ENCODE peak calls at places on chromosome 1, in eight cellular contexts. One of them, this sample, is unnamed. For H3K36me3, the result is how much of the 10 kb centered on the place peaks cover.

GRCh38 chr1:59742526-59742925 is 72.2 kb upstream of the HOOK1 start:
- DNase-seq in psoas muscle: no peak
- DNase-seq in fibroblast of lung: no peak
- DNase-seq in left lung: no peak
- DNase-seq in endothelial cell of umbilical vein: no peak
- DNase-seq in HepG2: no peak
- DNase-seq in stomach: no peak
- DNase-seq in esophagus squamous epithelium: no peak
- DNase-seq in this sample: no peak

GRCh38 chr1:85581138-85581801 is 709 bp downstream of the CCN1 start:
- DNase-seq in psoas muscle: peak
- DNase-seq in fibroblast of lung: peak
- DNase-seq in left lung: peak
- DNase-seq in endothelial cell of umbilical vein: peak
- DNase-seq in HepG2: peak
- DNase-seq in stomach: peak
- DNase-seq in esophagus squamous epithelium: no peak
- DNase-seq in this sample: peak

GRCh38 chr1:7432896-7433380 is 338.2 kb upstream of the VAMP3 start:
- DNase-seq in psoas muscle: no peak
- DNase-seq in fibroblast of lung: no peak
- DNase-seq in left lung: peak
- DNase-seq in endothelial cell of umbilical vein: no peak
- DNase-seq in HepG2: no peak
- DNase-seq in stomach: no peak
- DNase-seq in esophagus squamous epithelium: no peak
- DNase-seq in this sample: no peak

GRCh38 chr1:58722414-58722813 is 22.6 kb upstream of the MYSM1 start:
- DNase-seq in psoas muscle: no peak
- DNase-seq in fibroblast of lung: peak
- DNase-seq in left lung: no peak
- DNase-seq in endothelial cell of umbilical vein: no peak
- DNase-seq in HepG2: no peak
- DNase-seq in stomach: no peak
- DNase-seq in esophagus squamous epithelium: no peak
- DNase-seq in this sample: no peak

GRCh38 chr1:25692560-25692959 is 76.0 kb downstream of the MAN1C1 start:
- DNase-seq in psoas muscle: no peak
- DNase-seq in fibroblast of lung: no peak
- DNase-seq in left lung: no peak
- DNase-seq in endothelial cell of umbilical vein: no peak
- DNase-seq in HepG2: no peak
- DNase-seq in stomach: no peak
- DNase-seq in esophagus squamous epithelium: no peak
- DNase-seq in this sample: no peak

GRCh38 chr1:63124666-63125191 is 197.6 kb upstream of the FOXD3 start:
- DNase-seq in psoas muscle: no peak
- DNase-seq in fibroblast of lung: peak
- DNase-seq in left lung: no peak
- DNase-seq in endothelial cell of umbilical vein: peak
- DNase-seq in HepG2: peak
- DNase-seq in stomach: no peak
- DNase-seq in esophagus squamous epithelium: no peak
- DNase-seq in this sample: no peak

GRCh38 chr1:116986531-116987255 is 14.9 kb upstream of the CD101 start:
- DNase-seq in psoas muscle: no peak
- DNase-seq in fibroblast of lung: no peak
- DNase-seq in left lung: peak
- DNase-seq in endothelial cell of umbilical vein: no peak
- DNase-seq in HepG2: no peak
- DNase-seq in stomach: no peak
- DNase-seq in esophagus squamous epithelium: no peak
- DNase-seq in this sample: no peak

GRCh38 chr1:31335007-31335406 is 37.9 kb downstream of the FABP3 start:
- DNase-seq in psoas muscle: no peak
- DNase-seq in fibroblast of lung: peak
- DNase-seq in left lung: no peak
- DNase-seq in endothelial cell of umbilical vein: peak
- DNase-seq in HepG2: peak
- DNase-seq in stomach: no peak
- DNase-seq in esophagus squamous epithelium: no peak
- DNase-seq in this sample: no peak

GRCh38 chr1:183273300-183273699 is 87.2 kb downstream of the LAMC2 start:
- DNase-seq in psoas muscle: no peak
- DNase-seq in fibroblast of lung: peak
- DNase-seq in left lung: no peak
- DNase-seq in endothelial cell of umbilical vein: no peak
- DNase-seq in HepG2: no peak
- DNase-seq in stomach: no peak
- DNase-seq in esophagus squamous epithelium: no peak
- DNase-seq in this sample: no peak

GRCh38 chr1:226702957-226703831 is 35.9 kb downstream of the ITPKB start:
- DNase-seq in psoas muscle: peak
- DNase-seq in fibroblast of lung: peak
- DNase-seq in left lung: peak
- DNase-seq in endothelial cell of umbilical vein: peak
- DNase-seq in HepG2: no peak
- DNase-seq in stomach: peak
- DNase-seq in esophagus squamous epithelium: no peak
- DNase-seq in this sample: peak

GRCh38 chr1:224542783-224543440 is 73.2 kb upstream of the CNIH3 start:
- DNase-seq in psoas muscle: no peak
- DNase-seq in fibroblast of lung: peak
- DNase-seq in left lung: no peak
- DNase-seq in endothelial cell of umbilical vein: peak
- DNase-seq in HepG2: peak
- DNase-seq in stomach: no peak
- DNase-seq in esophagus squamous epithelium: no peak
- DNase-seq in this sample: no peak

GRCh38 chr1:35808376-35809155 is 750 bp downstream of the AGO4 start:
- DNase-seq in psoas muscle: peak
- DNase-seq in fibroblast of lung: peak
- DNase-seq in left lung: peak
- DNase-seq in endothelial cell of umbilical vein: peak
- DNase-seq in HepG2: peak
- DNase-seq in stomach: peak
- DNase-seq in esophagus squamous epithelium: no peak
- DNase-seq in this sample: peak

GRCh38 chr1:161307230-161307768 is 2.5 kb downstream of the MPZ start:
- DNase-seq in psoas muscle: no peak
- DNase-seq in fibroblast of lung: peak
- DNase-seq in left lung: peak
- DNase-seq in endothelial cell of umbilical vein: peak
- DNase-seq in HepG2: peak
- DNase-seq in stomach: no peak
- DNase-seq in esophagus squamous epithelium: no peak
- DNase-seq in this sample: peak

GRCh38 chr1:92992066-92992465 is 30.8 kb upstream of the DIPK1A start:
- DNase-seq in psoas muscle: no peak
- DNase-seq in fibroblast of lung: no peak
- DNase-seq in left lung: no peak
- DNase-seq in endothelial cell of umbilical vein: no peak
- DNase-seq in HepG2: no peak
- DNase-seq in stomach: no peak
- DNase-seq in esophagus squamous epithelium: no peak
- DNase-seq in this sample: no peak

GRCh38 chr1:225430301-225430700 is 2.5 kb upstream of the LBR start:
- DNase-seq in psoas muscle: no peak
- DNase-seq in fibroblast of lung: no peak
- DNase-seq in left lung: no peak
- DNase-seq in endothelial cell of umbilical vein: peak
- DNase-seq in HepG2: no peak
- DNase-seq in stomach: no peak
- DNase-seq in esophagus squamous epithelium: no peak
- DNase-seq in this sample: no peak

GRCh38 chr1:186482661-186483255 is 21.8 kb upstream of the PDC start:
- DNase-seq in psoas muscle: peak
- DNase-seq in fibroblast of lung: peak
- DNase-seq in left lung: no peak
- DNase-seq in endothelial cell of umbilical vein: peak
- DNase-seq in HepG2: peak
- DNase-seq in stomach: peak
- DNase-seq in esophagus squamous epithelium: no peak
- DNase-seq in this sample: peak

DNA sequence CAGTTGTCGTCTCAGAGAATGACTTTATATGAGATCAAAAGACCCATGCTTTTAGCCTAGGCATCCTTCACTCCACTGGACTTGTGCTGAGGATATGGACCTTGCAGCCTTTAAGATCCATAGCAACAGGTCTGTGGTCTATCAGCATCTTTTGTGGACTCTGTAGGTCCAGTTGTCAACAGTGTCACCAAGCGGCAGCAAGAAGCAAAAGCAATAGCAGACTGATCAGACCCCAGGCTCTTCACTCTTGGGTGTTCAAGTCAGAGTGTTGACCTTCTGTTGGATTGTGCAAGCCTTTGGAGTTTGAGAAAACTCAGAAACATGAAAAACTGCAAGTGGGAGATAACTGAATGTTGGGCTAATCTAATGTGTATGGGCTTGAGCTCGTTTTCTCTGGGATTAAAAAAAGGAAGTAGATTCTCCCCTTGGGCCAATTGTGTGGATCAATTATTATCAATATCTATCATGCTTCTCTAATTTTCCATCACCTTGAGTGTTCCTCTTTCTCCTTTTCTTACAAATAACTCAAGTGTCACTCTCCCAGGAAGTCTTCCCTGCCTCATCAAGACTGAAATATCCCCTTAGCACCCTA is 144.2 kb downstream of the LYPLAL1 start:
- DNase-seq in psoas muscle: no peak
- DNase-seq in fibroblast of lung: no peak
- DNase-seq in left lung: no peak
- DNase-seq in endothelial cell of umbilical vein: peak
- DNase-seq in HepG2: peak
- DNase-seq in stomach: no peak
- DNase-seq in esophagus squamous epithelium: no peak
- DNase-seq in this sample: no peak
- TF ChIP-seq CTCF in psoas muscle: no peak
- TF ChIP-seq CTCF in fibroblast of lung: no peak
- TF ChIP-seq CTCF in left lung: no peak
- TF ChIP-seq CTCF in endothelial cell of umbilical vein: no peak
- TF ChIP-seq CTCF in HepG2: peak
- TF ChIP-seq CTCF in stomach: no peak
- TF ChIP-seq CTCF in esophagus squamous epithelium: no peak
- TF ChIP-seq CTCF in this sample: peak

DNA sequence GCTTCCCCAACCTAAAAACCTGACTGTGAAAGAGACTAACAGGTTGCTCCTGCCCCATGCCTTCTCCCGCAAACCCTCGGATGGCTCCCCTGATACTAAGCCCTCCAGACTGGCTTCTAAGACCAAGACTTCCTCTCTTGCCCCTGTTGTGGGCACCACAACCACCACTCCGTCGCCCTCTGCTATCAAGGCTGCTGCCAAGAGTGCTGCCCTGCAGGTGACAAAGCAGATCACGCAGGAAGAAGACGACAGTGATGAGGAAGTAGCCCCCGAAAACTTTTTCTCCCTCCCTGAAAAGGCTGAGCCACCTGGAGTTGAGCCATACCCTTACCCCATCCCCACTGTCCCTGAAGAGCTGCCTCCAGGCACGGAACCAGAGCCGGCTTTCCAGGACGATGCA is 19.3 kb downstream of the PRCC start:
- DNase-seq in psoas muscle: no peak
- DNase-seq in fibroblast of lung: no peak
- DNase-seq in left lung: no peak
- DNase-seq in endothelial cell of umbilical vein: no peak
- DNase-seq in HepG2: no peak
- DNase-seq in stomach: no peak
- DNase-seq in esophagus squamous epithelium: no peak
- DNase-seq in this sample: no peak
- H3K36me3 ChIP-seq in psoas muscle: under half
- H3K36me3 ChIP-seq in fibroblast of lung: under half
- H3K36me3 ChIP-seq in left lung: half or more
- H3K36me3 ChIP-seq in endothelial cell of umbilical vein: under half
- H3K36me3 ChIP-seq in HepG2: under half
- H3K36me3 ChIP-seq in stomach: half or more
- H3K36me3 ChIP-seq in esophagus squamous epithelium: half or more
- H3K36me3 ChIP-seq in this sample: under half

GRCh38 chr1:230087034-230087721 is 20.1 kb downstream of the GALNT2 start:
- DNase-seq in psoas muscle: no peak
- DNase-seq in fibroblast of lung: no peak
- DNase-seq in left lung: no peak
- DNase-seq in endothelial cell of umbilical vein: no peak
- DNase-seq in HepG2: no peak
- DNase-seq in stomach: no peak
- DNase-seq in esophagus squamous epithelium: no peak
- DNase-seq in this sample: no peak

GRCh38 chr1:230090194-230090711 is 23.2 kb downstream of the GALNT2 start:
- DNase-seq in psoas muscle: no peak
- DNase-seq in fibroblast of lung: peak
- DNase-seq in left lung: no peak
- DNase-seq in endothelial cell of umbilical vein: peak
- DNase-seq in HepG2: peak
- DNase-seq in stomach: no peak
- DNase-seq in esophagus squamous epithelium: no peak
- DNase-seq in this sample: no peak

GRCh38 chr1:230086152-230086551 is 19.1 kb downstream of the GALNT2 start:
- DNase-seq in psoas muscle: no peak
- DNase-seq in fibroblast of lung: no peak
- DNase-seq in left lung: no peak
- DNase-seq in endothelial cell of umbilical vein: no peak
- DNase-seq in HepG2: no peak
- DNase-seq in stomach: no peak
- DNase-seq in esophagus squamous epithelium: no peak
- DNase-seq in this sample: no peak

GRCh38 chr1:230085178-230085515 is 18.1 kb downstream of the GALNT2 start:
- DNase-seq in psoas muscle: no peak
- DNase-seq in fibroblast of lung: no peak
- DNase-seq in left lung: no peak
- DNase-seq in endothelial cell of umbilical vein: no peak
- DNase-seq in HepG2: no peak
- DNase-seq in stomach: no peak
- DNase-seq in esophagus squamous epithelium: no peak
- DNase-seq in this sample: no peak

GRCh38 chr1:230087722-230088115 is 20.7 kb downstream of the GALNT2 start:
- DNase-seq in psoas muscle: no peak
- DNase-seq in fibroblast of lung: no peak
- DNase-seq in left lung: no peak
- DNase-seq in endothelial cell of umbilical vein: no peak
- DNase-seq in HepG2: no peak
- DNase-seq in stomach: no peak
- DNase-seq in esophagus squamous epithelium: no peak
- DNase-seq in this sample: no peak
- TF ChIP-seq CTCF in psoas muscle: no peak
- TF ChIP-seq CTCF in fibroblast of lung: no peak
- TF ChIP-seq CTCF in left lung: no peak
- TF ChIP-seq CTCF in endothelial cell of umbilical vein: no peak
- TF ChIP-seq CTCF in HepG2: no peak
- TF ChIP-seq CTCF in stomach: no peak
- TF ChIP-seq CTCF in esophagus squamous epithelium: no peak
- TF ChIP-seq CTCF in this sample: no peak

DNA sequence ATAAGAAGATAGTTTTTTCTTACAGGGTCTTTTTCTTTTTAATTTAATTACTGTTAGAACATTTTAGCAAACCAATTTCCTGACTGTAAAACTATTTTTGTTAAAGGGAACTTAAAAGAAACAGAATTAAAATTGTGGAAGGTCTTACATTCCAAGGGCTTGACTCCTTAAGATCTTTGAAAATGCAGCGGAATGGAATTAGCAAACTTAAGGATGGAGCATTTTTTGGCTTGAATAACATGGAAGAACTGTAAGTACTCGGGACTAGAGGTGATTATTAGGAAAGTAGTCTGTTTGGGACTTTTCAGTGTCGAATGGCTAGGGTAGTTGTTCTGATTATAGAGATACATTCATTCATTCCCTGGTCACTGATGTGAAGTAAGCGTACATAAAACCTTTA is 21.5 kb downstream of the LRIG2 start:
- DNase-seq in psoas muscle: no peak
- DNase-seq in fibroblast of lung: no peak
- DNase-seq in left lung: no peak
- DNase-seq in endothelial cell of umbilical vein: no peak
- DNase-seq in HepG2: no peak
- DNase-seq in stomach: no peak
- DNase-seq in esophagus squamous epithelium: no peak
- DNase-seq in this sample: no peak
- H3K36me3 ChIP-seq in psoas muscle: under half
- H3K36me3 ChIP-seq in fibroblast of lung: under half
- H3K36me3 ChIP-seq in left lung: half or more
- H3K36me3 ChIP-seq in endothelial cell of umbilical vein: under half
- H3K36me3 ChIP-seq in HepG2: under half
- H3K36me3 ChIP-seq in stomach: half or more
- H3K36me3 ChIP-seq in esophagus squamous epithelium: half or more
- H3K36me3 ChIP-seq in this sample: under half

This sample was measured in GM06990.